ENCODE peak calls at places on chromosomes 2 and 18, in four cellular contexts. R is left ventricle myocardium inferior, F is trophoblast cell, L is heart left ventricle. O is an unnamed sample.

GRCh38 chr2:38244306-38244705 is 132.8 kb downstream of the ATL2 start:
- DNase-seq in L (no peak), F (no peak), R (no peak), O (no peak)

GRCh38 chr2:23530909-23531276 is 145.9 kb downstream of the KLHL29 start:
- DNase-seq in L (no peak), R (no peak), F (no peak), O (no peak)

GRCh38 chr2:53455094-53455493 is 312.5 kb upstream of the CHAC2 start:
- DNase-seq in L (no peak), R (no peak), F (peak; percentile 98), O (peak; percentile 65)

GRCh38 chr2:156065912-156066311 is 266.6 kb downstream of the NR4A2 start:
- DNase-seq in L (no peak), R (no peak), F (peak; percentile 32), O (no peak)

GRCh38 chr2:15940661-15941482 is 522 bp downstream of the MYCN start:
- DNase-seq in L (no peak), F (peak; percentile 90), R (no peak), O (no peak)

GRCh38 chr2:215607790-215608189 is 171.9 kb upstream of the FN1 start:
- DNase-seq in L (no peak), F (peak; percentile 36), R (no peak), O (no peak)

GRCh38 chr2:37379881-37380296 is 35.5 kb downstream of the QPCT start:
- DNase-seq in F (no peak), R (no peak), L (no peak), O (no peak)

GRCh38 chr2:204664708-204665121 is 119.4 kb downstream of the PARD3B start:
- DNase-seq in R (no peak), L (no peak), F (peak; percentile 65), O (no peak)

GRCh38 chr2:1497122-1497611 is 83.9 kb downstream of the TPO start:
- DNase-seq in F (no peak), L (peak; percentile 28), R (no peak), O (no peak)

GRCh38 chr2:203574824-203575223 is 39.7 kb upstream of the RAPH1 start:
- DNase-seq in R (no peak), L (no peak), F (no peak), O (no peak)

GRCh38 chr2:203612246-203612645 is 77.1 kb upstream of the RAPH1 start:
- DNase-seq in F (no peak), R (no peak), L (no peak), O (no peak)

GRCh38 chr2:17058772-17059402 is 393.3 kb upstream of the CYRIA start:
- DNase-seq in L (no peak), F (peak; percentile 42), R (no peak), O (no peak)

GRCh38 chr2:30255466-30256408 is 24.4 kb downstream of the LBH start:
- DNase-seq in R (no peak), L (no peak), F (no peak), O (no peak)

GRCh38 chr2:142008135-142008744 is 122.6 kb downstream of the LRP1B start:
- DNase-seq in L (no peak), F (no peak), R (no peak), O (no peak)

GRCh38 chr2:45734952-45735351 is 83.5 kb downstream of the PRKCE start:
- DNase-seq in R (no peak), F (no peak), L (no peak), O (no peak)

GRCh38 chr18:489244-490023 is 11.1 kb downstream of the COLEC12 start:
- DNase-seq in R (no peak), L (no peak), F (peak; percentile 80), O (no peak)

GRCh38 chr2:27316655-27317412 is 6.1 kb downstream of the MPV17 start:
- DNase-seq in F (no peak), R (no peak), L (no peak), O (no peak)

GRCh38 chr18:2961828-2962227 is 51.1 kb downstream of the LPIN2 start:
- DNase-seq in F (no peak), L (no peak), R (no peak), O (no peak)

GRCh38 chr18:68826111-68826510 is 28.2 kb downstream of the CCDC102B start:
- DNase-seq in F (no peak), L (no peak), R (no peak), O (no peak)

GRCh38 chr2:86480105-86480504 is 38.9 kb downstream of the KDM3A start:
- DNase-seq in L (peak; percentile 65), F (no peak), R (peak; percentile 46), O (no peak)

GRCh38 chr18:71729611-71730010 is 814.5 kb downstream of the CBLN2 start:
- DNase-seq in R (no peak), F (no peak), L (no peak), O (no peak)
- H3K9me3 ChIP-seq in R (peaks cover 5% of the 10 kb centered on the region), F (no peaks in the 10 kb centered on the region), L (no peaks in the 10 kb centered on the region), O (no peaks in the 10 kb centered on the region)

DNA sequence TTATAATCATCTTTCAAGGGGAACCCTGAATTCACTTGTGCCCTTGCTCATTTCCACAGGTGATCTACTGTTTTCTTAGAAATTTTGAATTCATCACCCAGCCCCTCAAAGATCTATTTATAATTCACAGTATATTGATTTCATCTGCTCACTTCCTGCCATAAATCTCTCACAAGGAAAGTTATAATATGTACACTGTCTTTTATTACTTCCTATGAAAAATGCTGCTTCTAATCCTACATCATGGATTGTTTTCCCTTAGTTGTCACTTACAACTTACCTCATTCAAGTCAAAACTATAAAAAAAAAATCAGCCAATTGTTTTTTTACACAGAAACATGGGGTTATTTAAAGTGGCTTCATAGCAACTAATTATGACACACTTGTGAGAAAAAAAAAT is 1443.0 kb downstream of the LRP1B start:
- DNase-seq in F (no peak), L (no peak), R (no peak), O (no peak)
- H3K9me3 ChIP-seq in F (no peaks in the 10 kb centered on the region), L (no peaks in the 10 kb centered on the region), R (no peaks in the 10 kb centered on the region), O (no peaks in the 10 kb centered on the region)

GRCh38 chr2:95392320-95392719 is 10.2 kb upstream of the FAHD2A start:
- DNase-seq in R (no peak), F (no peak), L (no peak), O (no peak)

GRCh38 chr2:95391641-95392310 is 10.7 kb upstream of the FAHD2A start:
- DNase-seq in R (no peak), F (no peak), L (no peak), O (no peak)

GRCh38 chr2:95390272-95390880 is 12.1 kb upstream of the FAHD2A start:
- DNase-seq in F (no peak), R (no peak), L (no peak), O (no peak)

GRCh38 chr2:95389256-95390119 is 13.0 kb upstream of the FAHD2A start:
- DNase-seq in R (peak; percentile 61), F (peak; percentile 81), L (peak; percentile 79), O (no peak)

DNA sequence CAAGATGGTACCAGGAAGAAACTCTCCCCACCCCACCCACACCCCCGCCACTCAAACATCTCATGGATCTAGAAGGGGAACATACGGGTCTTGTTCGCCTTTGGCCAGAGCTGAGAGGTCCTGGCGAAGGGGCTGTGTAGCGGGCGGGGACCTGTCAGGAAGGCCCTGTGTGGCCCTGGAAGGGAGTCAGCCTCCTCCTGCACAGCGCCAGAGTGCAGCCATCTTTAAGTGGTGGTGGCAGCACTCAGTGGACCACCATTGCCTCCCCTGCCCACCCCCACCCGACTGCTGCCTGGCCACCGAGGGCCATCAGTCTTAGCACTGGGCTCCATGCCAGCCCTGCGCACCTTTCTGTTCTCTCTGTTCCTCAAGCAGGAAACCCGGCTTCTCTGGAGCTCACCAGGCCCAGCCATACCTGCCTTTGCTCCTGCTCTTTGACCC is 11.6 kb upstream of the FAHD2A start:
- DNase-seq in R (no peak), L (no peak), F (no peak), O (no peak)
- H3K9me3 ChIP-seq in R (no peaks in the 10 kb centered on the region), L (no peaks in the 10 kb centered on the region), F (peaks cover 1% of the 10 kb centered on the region), O (no peaks in the 10 kb centered on the region)

GRCh38 chr18:79729611-79730010 is 50.0 kb downstream of the CTDP1 start:
- DNase-seq in R (no peak), L (no peak), F (no peak), O (no peak)
- H3K9me3 ChIP-seq in R (peaks cover 12% of the 10 kb centered on the region), L (no peaks in the 10 kb centered on the region), F (peaks cover 40% of the 10 kb centered on the region), O (peaks cover 11% of the 10 kb centered on the region)

GRCh38 chr2:240614391-240614790 is 10.9 kb upstream of the GPR35 start:
- DNase-seq in F (no peak), R (no peak), L (no peak), O (no peak)
- H3K9me3 ChIP-seq in F (peaks cover 19% of the 10 kb centered on the region), R (no peaks in the 10 kb centered on the region), L (no peaks in the 10 kb centered on the region), O (peaks cover 16% of the 10 kb centered on the region)

GRCh38 chr2:240143801-240144648 is 3.6 kb upstream of the OTOS start:
- DNase-seq in F (peak; percentile 82), R (peak; percentile 67), L (peak; percentile 83), O (peak; percentile 87)

GRCh38 chr2:240146141-240146561 is 5.7 kb upstream of the OTOS start:
- DNase-seq in R (no peak), L (no peak), F (no peak), O (no peak)

GRCh38 chr2:240146591-240147278 is 6.3 kb upstream of the OTOS start:
- DNase-seq in F (no peak), L (no peak), R (no peak), O (no peak)

GRCh38 chr2:240144649-240145261 is 4.3 kb upstream of the OTOS start:
- DNase-seq in F (no peak), R (no peak), L (peak; percentile 47), O (no peak)

GRCh38 chr2:240145461-240145860 is 5.0 kb upstream of the OTOS start:
- DNase-seq in R (no peak), L (no peak), F (no peak), O (no peak)
- H3K9me3 ChIP-seq in R (no peaks in the 10 kb centered on the region), L (no peaks in the 10 kb centered on the region), F (peaks cover 13% of the 10 kb centered on the region), O (no peaks in the 10 kb centered on the region)

DNA sequence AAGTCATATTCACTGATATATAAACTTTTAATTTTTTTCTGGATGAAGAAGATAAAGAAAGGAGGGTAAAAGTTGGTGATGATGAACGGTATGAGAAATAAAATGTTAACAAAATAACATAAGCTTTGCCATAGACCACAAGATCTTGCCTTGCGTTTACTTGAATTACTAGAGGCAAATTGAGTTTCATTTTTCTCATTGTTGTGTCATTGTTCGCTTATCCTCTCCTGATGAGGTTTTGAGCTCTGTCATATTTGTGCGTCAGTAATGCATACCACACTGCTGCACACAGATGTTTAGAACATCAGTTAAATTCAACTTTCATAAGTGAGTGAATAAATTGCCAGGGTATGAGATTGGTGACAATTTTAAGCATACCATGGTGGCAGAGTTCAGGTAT is 843.6 kb downstream of the SUCLG1 start:
- DNase-seq in L (no peak), F (peak; percentile 38), R (no peak), O (no peak)
- H3K9me3 ChIP-seq in L (no peaks in the 10 kb centered on the region), F (peaks cover 1% of the 10 kb centered on the region), R (peaks cover 9% of the 10 kb centered on the region), O (no peaks in the 10 kb centered on the region)

DNA sequence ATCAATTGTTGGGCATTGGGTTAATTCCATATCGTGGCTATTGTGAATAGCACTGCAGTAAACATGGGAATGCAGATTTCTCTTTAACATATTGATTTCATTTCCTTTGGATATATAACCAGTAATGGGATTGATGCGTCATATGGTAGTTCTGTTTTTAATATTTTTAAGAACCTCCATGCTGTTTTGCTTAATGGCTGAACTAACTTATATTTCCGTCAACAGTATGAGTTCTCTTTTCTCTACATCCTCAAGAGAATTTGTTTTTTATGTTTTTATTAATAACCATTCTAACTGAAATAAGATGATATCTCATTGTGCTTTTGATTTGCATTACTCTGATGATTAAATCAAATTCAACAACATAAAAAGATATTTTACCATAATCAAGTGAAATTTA is 228.5 kb upstream of the FSIP2 start:
- DNase-seq in L (no peak), F (no peak), R (no peak), O (no peak)
- H3K9me3 ChIP-seq in L (no peaks in the 10 kb centered on the region), F (no peaks in the 10 kb centered on the region), R (peaks cover 100% of the 10 kb centered on the region), O (peaks cover 2% of the 10 kb centered on the region)

GRCh38 chr2:152157253-152157652 is 18.3 kb downstream of the STAM2 start:
- DNase-seq in R (no peak), F (no peak), L (no peak), O (no peak)
- H3K9me3 ChIP-seq in R (peaks cover 8% of the 10 kb centered on the region), F (no peaks in the 10 kb centered on the region), L (no peaks in the 10 kb centered on the region), O (no peaks in the 10 kb centered on the region)

O was measured in PC-9.